ENCODE peak calls at places on chromosomes 12 and 14, in five cellular contexts. B is brain microvascular endothelial cell, N is GM03348, D is neuronal stem cell, Z is bronchial epithelial cell. O is an unnamed sample.

GRCh38 chr12:85872497-85873091 is 1.5 kb upstream of the NTS start:
- DNase-seq in B (peak; percentile 43), N (peak; percentile 40), D (peak; percentile 51), Z (peak; percentile 64), O (no peak)

GRCh38 chr14:22981090-22982012 is 1.0 kb downstream of the AJUBA start:
- DNase-seq in B (no peak), N (peak; percentile 55), D (no peak), Z (peak; percentile 30), O (peak; percentile 68)

GRCh38 chr12:93990832-93991748 is 157.3 kb upstream of the PLXNC1 start:
- DNase-seq in B (peak; percentile 58), N (peak; percentile 74), D (peak; percentile 43), Z (no peak), O (peak; percentile 79)

GRCh38 chr14:50008562-50009355 is 107.6 kb downstream of the VCPKMT start:
- DNase-seq in B (no peak), N (no peak), D (no peak), Z (peak; percentile 80), O (no peak)

GRCh38 chr14:103696466-103697071 is 18.7 kb downstream of the XRCC3 start:
- DNase-seq in B (peak; percentile 32), N (no peak), D (no peak), Z (no peak), O (no peak)

GRCh38 chr14:23061995-23062394 is 4.7 kb upstream of the CDH24 start:
- DNase-seq in B (peak; percentile 96), N (peak; percentile 82), D (no peak), Z (peak; percentile 95), O (no peak)

GRCh38 chr14:102917469-102918211 is 4.8 kb upstream of the AMN start:
- DNase-seq in B (peak; percentile 17), N (peak; percentile 86), D (no peak), Z (no peak), O (peak; percentile 86)

GRCh38 chr14:75188520-75189267 is 12.3 kb upstream of the TMED10 start:
- DNase-seq in B (no peak), N (no peak), D (no peak), Z (no peak), O (no peak)

O was measured in ecto neural progenitor cell.